ENCODE peak calls at places on chromosomes 5 and 9, in four cellular contexts. E, T, K and M are unnamed samples.
A peak's percentile ranks its signal among the peaks of the same experiment; 100 is the strongest.

GRCh38 chr5:138635268-138635667 is 60.1 kb upstream of the HSPA9 start:
- DNase-seq in E (no peak), T (no peak), K (peak; percentile 45), M (no peak)

GRCh38 chr5:94670726-94671125 is 52.3 kb downstream of the SLF1 start:
- DNase-seq in E (no peak), T (no peak), K (no peak), M (no peak)

GRCh38 chr5:124746916-124747769 is 704 bp upstream of the ZNF608 start:
- DNase-seq in E (peak; percentile 87), T (peak; percentile 83), K (peak; percentile 95), M (peak; percentile 90)

GRCh38 chr5:30152431-30152830 is 1041.1 kb upstream of the CDH6 start:
- DNase-seq in T (no peak), E (no peak), K (no peak), M (no peak)

GRCh38 chr9:18605763-18606162 is 131.8 kb downstream of the ADAMTSL1 start:
- DNase-seq in K (peak; percentile 77), T (no peak), E (peak; percentile 62), M (peak; percentile 23)

GRCh38 chr9:92616199-92617129 is 53.5 kb downstream of the IPPK start:
- DNase-seq in T (no peak), E (peak; percentile 74), K (peak; percentile 44), M (no peak)

GRCh38 chr5:93303291-93303691 is 277.7 kb downstream of the NR2F1-AS1 start:
- DNase-seq in T (no peak), E (no peak), K (no peak), M (no peak)

GRCh38 chr5:135823799-135824366 is 10.6 kb upstream of the SLC25A48 start:
- DNase-seq in E (no peak), T (no peak), K (no peak), M (no peak)

GRCh38 chr5:170306381-170306790 is 8.8 kb upstream of the LCP2 start:
- DNase-seq in T (no peak), K (peak; percentile 96), E (peak; percentile 70), M (peak; percentile 72)

GRCh38 chr5:148733601-148734438 is 79.5 kb upstream of the HTR4 start:
- DNase-seq in T (peak; percentile 85), K (peak; percentile 80), E (peak; percentile 74), M (peak; percentile 36)

GRCh38 chr5:158899792-158900191 is 199.9 kb downstream of the EBF1 start:
- DNase-seq in T (no peak), E (peak; percentile 68), K (peak; percentile 91), M (peak; percentile 51)

GRCh38 chr5:129724647-129725046 is 23.2 kb upstream of the MINAR2 start:
- DNase-seq in T (no peak), E (no peak), K (no peak), M (no peak)

GRCh38 chr5:609088-609370 is 3.1 kb upstream of the CEP72 start:
- DNase-seq in E (no peak), K (no peak), T (no peak), M (no peak)

GRCh38 chr9:134345737-134346136 is 19.5 kb downstream of the RXRA start:
- DNase-seq in T (no peak), E (no peak), K (no peak), M (no peak)

GRCh38 chr5:50463047-50463446 is 22.0 kb upstream of the EMB start:
- DNase-seq in E (no peak), K (no peak), T (no peak), M (no peak)

GRCh38 chr5:172642046-172642409 is 965 bp downstream of the NEURL1B start:
- DNase-seq in K (peak; percentile 15), E (no peak), T (no peak), M (no peak)

GRCh38 chr9:80605129-80605528 is 1033.4 kb downstream of the TLE4 start:
- DNase-seq in K (peak; percentile 49), E (no peak), T (no peak), M (no peak)

GRCh38 chr9:81317939-81318338 is 371.4 kb downstream of the TLE1 start:
- DNase-seq in E (no peak), K (peak; percentile 49), T (no peak), M (no peak)

GRCh38 chr5:117539692-117540091 is 965.1 kb upstream of the SEMA6A start:
- DNase-seq in T (no peak), E (no peak), K (no peak), M (no peak)

GRCh38 chr5:109063223-109063622 is 315.5 kb downstream of the FER start:
- DNase-seq in E (no peak), K (peak; percentile 23), T (no peak), M (no peak)

GRCh38 chr5:173970878-173971650 is 17.9 kb upstream of the C5orf47 start:
- DNase-seq in E (no peak), T (no peak), K (peak; percentile 9), M (no peak)

GRCh38 chr9:2066312-2067273 is 51.4 kb downstream of the SMARCA2 start:
- DNase-seq in T (no peak), K (peak; percentile 25), E (no peak), M (no peak)

GRCh38 chr9:88378317-88378716 is 9.9 kb upstream of the SPIN1 start:
- DNase-seq in T (no peak), E (no peak), K (peak; percentile 10), M (no peak)

GRCh38 chr9:3331801-3332200 is 194.0 kb downstream of the RFX3 start:
- DNase-seq in K (no peak), E (no peak), T (no peak), M (no peak)

GRCh38 chr5:148970228-148970627 is 92.6 kb downstream of the SH3TC2 start:
- DNase-seq in E (no peak), T (peak; percentile 62), K (no peak), M (no peak)

GRCh38 chr5:3944930-3945329 is 349.3 kb downstream of the IRX1 start:
- DNase-seq in K (no peak), T (no peak), E (no peak), M (no peak)

GRCh38 chr9:69351227-69351626 is 26.2 kb downstream of the ENTREP1 start:
- DNase-seq in T (no peak), E (no peak), K (no peak), M (no peak)

GRCh38 chr9:69357030-69357853 is 32.2 kb downstream of the ENTREP1 start:
- DNase-seq in K (no peak), E (no peak), T (no peak), M (peak; percentile 40)

GRCh38 chr9:69357854-69358220 is 32.8 kb downstream of the ENTREP1 start:
- DNase-seq in E (no peak), K (no peak), T (no peak), M (no peak)

DNA sequence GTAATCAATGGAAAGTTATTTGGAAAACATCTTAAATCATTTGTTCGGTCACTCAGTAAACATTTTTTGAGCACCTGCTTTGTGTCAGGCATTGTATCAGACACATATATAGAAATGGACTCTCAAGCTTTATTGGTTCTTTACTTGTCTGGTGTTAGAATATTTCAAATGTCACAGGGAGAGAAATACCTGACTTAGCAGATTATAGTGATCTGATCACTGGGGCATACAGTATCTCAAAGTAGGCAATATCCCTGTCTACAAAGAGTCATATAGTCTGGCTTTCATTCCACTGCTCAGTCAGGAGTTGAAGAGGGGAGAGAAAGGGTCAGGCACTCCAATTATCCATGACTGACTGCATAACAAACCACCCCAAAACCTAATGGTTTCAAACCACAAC is 30.2 kb downstream of the ENTREP1 start:
- DNase-seq in T (no peak), K (no peak), E (no peak), M (no peak)
- TF ChIP-seq CTCF in T (no peak), K (no peak), E (no peak), M (no peak)

DNA sequence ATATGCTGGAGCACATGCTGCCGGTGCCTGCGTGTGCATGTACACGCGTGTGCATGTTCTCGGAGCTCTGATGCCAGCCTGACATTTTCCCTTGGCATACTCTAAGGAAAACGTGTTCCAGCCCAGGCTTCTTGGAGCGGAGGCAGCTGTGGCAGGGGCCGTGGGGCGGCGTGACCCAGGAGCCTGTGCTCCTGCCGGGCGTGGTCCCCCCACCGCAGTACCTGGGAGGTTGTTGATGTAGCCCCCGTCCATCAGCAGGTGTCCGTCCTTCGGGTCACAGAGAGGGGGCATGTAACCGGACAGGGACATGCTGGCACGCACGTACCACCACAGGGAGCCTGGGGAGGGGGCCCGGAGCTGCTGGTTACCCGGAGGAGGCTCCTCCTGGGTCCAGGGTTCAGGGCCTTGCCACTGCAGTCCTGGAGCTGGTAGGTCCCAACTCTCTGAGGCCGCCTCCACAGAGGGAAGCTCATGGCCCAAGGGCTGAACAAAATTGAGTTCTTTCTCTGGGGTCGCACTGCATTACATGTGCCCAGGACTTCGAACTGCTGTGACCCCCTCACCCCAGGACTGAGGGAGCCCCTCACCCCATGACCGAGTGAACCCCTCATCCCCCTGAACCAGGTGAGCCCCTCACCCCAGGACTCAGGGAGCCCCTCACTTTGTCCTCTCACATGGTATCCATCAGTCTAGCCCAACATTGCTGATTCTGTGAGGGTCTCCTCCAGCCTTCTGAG is 4.2 kb upstream of the NSMF start:
- DNase-seq in E (peak; percentile 54), K (no peak), T (no peak), M (no peak)
- H3K4me3 ChIP-seq in E (no peak overlapping the region), K (no peak overlapping the region), T (no peak overlapping the region), M (no peak overlapping the region)

DNA sequence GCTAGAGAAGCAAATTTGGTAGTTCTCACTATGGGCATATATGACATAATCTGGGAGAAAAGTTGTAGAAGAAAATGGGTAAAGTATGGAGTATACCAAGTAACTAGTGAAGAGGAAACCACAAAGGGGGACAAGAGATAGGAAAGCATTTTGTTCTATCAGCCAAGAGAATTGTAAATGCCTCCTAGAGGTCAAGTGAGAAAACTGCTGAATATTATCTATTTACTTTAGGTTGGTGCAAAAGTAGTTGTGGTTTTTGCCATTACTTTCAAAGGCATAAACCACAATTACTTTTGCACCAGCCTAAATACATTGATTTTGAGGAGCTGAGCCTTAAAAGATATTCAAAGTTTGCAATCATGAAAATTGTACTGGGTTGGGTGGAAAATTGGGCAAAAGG is 126.7 kb upstream of the GRHPR start:
- DNase-seq in K (no peak), T (no peak), E (no peak), M (no peak)
- TF ChIP-seq CTCF in K (peak; percentile 30), T (no peak), E (no peak), M (no peak)

GRCh38 chr9:121751686-121752445 is 100.4 kb downstream of the DAB2IP start:
- DNase-seq in T (no peak), K (no peak), E (no peak), M (no peak)

GRCh38 chr9:121749614-121750013 is 98.2 kb downstream of the DAB2IP start:
- DNase-seq in E (no peak), K (no peak), T (no peak), M (no peak)

GRCh38 chr9:121750259-121750714 is 98.9 kb downstream of the DAB2IP start:
- DNase-seq in K (no peak), T (no peak), E (no peak), M (no peak)

GRCh38 chr9:121752929-121753328 is 101.5 kb downstream of the DAB2IP start:
- DNase-seq in E (no peak), K (no peak), T (no peak), M (no peak)

DNA sequence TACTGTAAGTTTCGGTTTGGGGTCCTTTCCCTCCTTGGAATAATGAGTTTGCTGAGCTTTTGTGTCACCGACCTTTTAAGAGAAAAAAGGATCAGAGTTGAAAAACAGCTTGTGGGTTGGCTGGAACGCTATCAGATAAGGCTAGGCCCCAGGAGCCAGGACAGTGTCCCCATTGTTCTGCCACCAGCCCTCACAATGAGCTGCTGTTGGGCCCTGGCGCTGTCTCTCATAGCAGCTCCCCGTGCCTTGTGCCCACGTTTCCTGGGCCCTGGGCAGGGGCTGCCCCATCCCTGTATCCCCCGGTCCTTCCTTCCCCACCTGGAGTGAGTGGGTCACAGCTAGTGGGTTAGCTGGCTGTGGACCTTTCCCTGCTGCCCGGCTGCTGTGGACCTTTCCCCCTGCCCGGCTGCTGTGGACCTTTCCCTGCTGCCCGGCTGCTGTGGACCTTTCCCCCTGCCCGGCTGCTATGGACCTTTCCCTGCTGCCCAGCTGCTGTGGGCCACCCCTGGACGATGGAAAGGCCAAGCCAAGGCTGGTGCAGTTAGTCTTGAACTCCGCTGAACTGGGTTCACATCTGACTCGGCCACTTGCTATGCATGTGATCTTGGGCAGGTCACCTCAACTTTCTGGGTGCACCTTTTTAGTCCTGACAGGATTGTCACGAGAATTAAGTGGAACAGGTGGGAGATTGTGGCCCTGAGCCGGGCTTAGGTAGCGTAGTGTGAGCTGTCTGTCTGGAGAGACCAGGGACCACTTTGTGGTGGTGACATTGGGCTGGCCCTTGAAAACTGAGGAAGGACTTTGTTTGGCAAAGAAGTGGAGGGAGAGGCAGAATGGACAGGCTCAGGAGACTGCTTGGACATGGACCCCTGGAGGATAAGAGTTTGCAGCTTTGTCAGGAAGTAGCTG is 99.5 kb downstream of the DAB2IP start:
- DNase-seq in T (no peak), E (no peak), K (no peak), M (no peak)
- H3K4me3 ChIP-seq in T (no peak overlapping the region), E (no peak overlapping the region), K (no peak overlapping the region), M (no peak overlapping the region)